ENCODE peak calls at places on chromosomes 11 and 22, in nine cellular contexts. J is uterus, Y is Peyer's patch, B is PC-9, E is upper lobe of right lung, R is thyroid gland, O is AG04450, Z is sigmoid colon, X is adrenal gland. H is an unnamed sample.

GRCh38 chr22:50340157-50340879 is 2.8 kb upstream of the PPP6R2 start:
- DNase-seq in J (no peak), Y (no peak), B (peak), E (no peak), R (no peak), O (no peak), Z (no peak), X (no peak), H (no peak)

GRCh38 chr11:30150425-30150824 is 80.4 kb upstream of the FSHB start:
- DNase-seq in J (no peak), Y (no peak), B (no peak), E (no peak), R (no peak), O (no peak), Z (no peak), X (no peak), H (no peak)

GRCh38 chr11:44269369-44270351 is 40.3 kb downstream of the ALX4 start:
- DNase-seq in J (peak), Y (peak), B (no peak), E (peak), R (no peak), O (no peak), Z (no peak), X (no peak), H (no peak)

GRCh38 chr11:87971354-87971753 is 203.9 kb downstream of the RAB38 start:
- DNase-seq in J (no peak), Y (no peak), B (no peak), E (no peak), R (no peak), O (no peak), Z (no peak), X (no peak), H (no peak)

GRCh38 chr11:2387266-2387982 is 10.3 kb downstream of the CD81 start:
- DNase-seq in J (no peak), Y (no peak), B (no peak), E (no peak), R (peak), O (no peak), Z (no peak), X (no peak), H (no peak)

GRCh38 chr11:126968915-126969314 is 31.7 kb downstream of the KIRREL3 start:
- DNase-seq in J (no peak), Y (no peak), B (no peak), E (no peak), R (no peak), O (no peak), Z (no peak), X (no peak), H (no peak)

GRCh38 chr11:37786214-37786755 is 1188.2 kb upstream of the RAG2 start:
- DNase-seq in J (no peak), Y (no peak), B (no peak), E (no peak), R (no peak), O (peak), Z (no peak), X (no peak), H (no peak)

GRCh38 chr11:98568011-98568410 is 452.7 kb upstream of the CNTN5 start:
- DNase-seq in J (no peak), Y (no peak), B (no peak), E (no peak), R (no peak), O (no peak), Z (no peak), X (no peak), H (no peak)

GRCh38 chr11:61259363-61259762 is 18.4 kb downstream of the PGA5 start:
- DNase-seq in J (no peak), Y (no peak), B (no peak), E (no peak), R (no peak), O (no peak), Z (no peak), X (no peak), H (no peak)

GRCh38 chr11:35752115-35752514 is 89.5 kb downstream of the TRIM44 start:
- DNase-seq in J (no peak), Y (no peak), B (no peak), E (no peak), R (no peak), O (no peak), Z (no peak), X (no peak), H (no peak)

GRCh38 chr11:21225860-21226259 is 556.5 kb downstream of the NELL1 start:
- DNase-seq in J (no peak), Y (no peak), B (no peak), E (no peak), R (no peak), O (no peak), Z (no peak), X (no peak), H (no peak)

GRCh38 chr11:128201006-128201405 is 386.4 kb downstream of the ETS1 start:
- DNase-seq in J (no peak), Y (no peak), B (no peak), E (no peak), R (no peak), O (no peak), Z (no peak), X (no peak), H (no peak)

GRCh38 chr22:39224550-39224949 is 20.2 kb downstream of the PDGFB start:
- DNase-seq in J (no peak), Y (no peak), B (no peak), E (no peak), R (no peak), O (no peak), Z (no peak), X (no peak), H (no peak)

GRCh38 chr11:71498091-71498490 is 29.0 kb upstream of the KRTAP5-7 start:
- DNase-seq in J (no peak), Y (no peak), B (no peak), E (no peak), R (no peak), O (no peak), Z (no peak), X (no peak), H (no peak)

GRCh38 chr11:45513806-45514340 is 151.5 kb downstream of the CHST1 start:
- DNase-seq in J (no peak), Y (no peak), B (no peak), E (no peak), R (no peak), O (no peak), Z (no peak), X (no peak), H (no peak)

GRCh38 chr11:127590319-127590718 is 589.7 kb upstream of the KIRREL3 start:
- DNase-seq in J (no peak), Y (no peak), B (no peak), E (no peak), R (no peak), O (no peak), Z (no peak), X (no peak), H (no peak)

GRCh38 chr11:351411-351810 is 17.9 kb upstream of the B4GALNT4 start:
- DNase-seq in J (peak), Y (peak), B (no peak), E (no peak), R (no peak), O (no peak), Z (no peak), X (no peak), H (no peak)

GRCh38 chr11:48019597-48019996 is 39.2 kb downstream of the PTPRJ start:
- DNase-seq in J (no peak), Y (no peak), B (no peak), E (no peak), R (no peak), O (no peak), Z (no peak), X (no peak), H (no peak)

GRCh38 chr11:134377876-134378275 is 34.2 kb downstream of the B3GAT1 start:
- DNase-seq in J (no peak), Y (no peak), B (no peak), E (no peak), R (no peak), O (no peak), Z (no peak), X (no peak), H (no peak)

GRCh38 chr11:117185739-117186430 is 7.3 kb downstream of the SIDT2 start:
- DNase-seq in J (no peak), Y (peak), B (no peak), E (no peak), R (no peak), O (no peak), Z (peak), X (no peak), H (no peak)

GRCh38 chr11:83671295-83671694 is 385.1 kb upstream of the CCDC90B start:
- DNase-seq in J (no peak), Y (no peak), B (no peak), E (no peak), R (no peak), O (no peak), Z (no peak), X (no peak), H (no peak)

GRCh38 chr11:114124601-114125144 is 65.2 kb downstream of the ZBTB16 start:
- DNase-seq in J (no peak), Y (no peak), B (no peak), E (no peak), R (no peak), O (no peak), Z (no peak), X (no peak), H (no peak)

GRCh38 chr11:130156108-130157022 is 3.2 kb upstream of the ST14 start:
- DNase-seq in J (no peak), Y (no peak), B (peak), E (peak), R (no peak), O (no peak), Z (no peak), X (no peak), H (no peak)

GRCh38 chr22:28072066-28072465 is 153.0 kb upstream of the PITPNB start:
- DNase-seq in J (no peak), Y (no peak), B (no peak), E (no peak), R (no peak), O (no peak), Z (no peak), X (no peak), H (no peak)

GRCh38 chr11:46673713-46674462 is 26.5 kb downstream of the ARHGAP1 start:
- DNase-seq in J (no peak), Y (no peak), B (no peak), E (peak), R (peak), O (no peak), Z (peak), X (peak), H (no peak)
- H3K27ac ChIP-seq in J (peak), Y (no peak), B (no peak), E (peak), R (peak), O (no peak), Z (peak), X (peak), H (peak)

GRCh38 chr11:16812274-16812673 is 73.8 kb downstream of the C11orf58 start:
- DNase-seq in J (no peak), Y (no peak), B (no peak), E (no peak), R (peak), O (no peak), Z (peak), X (no peak), H (no peak)
- H3K27ac ChIP-seq in J (no peak), Y (no peak), B (no peak), E (no peak), R (peak), O (no peak), Z (no peak), X (no peak), H (no peak)

GRCh38 chr11:12864316-12865156 is 144.6 kb upstream of the RASSF10 start:
- DNase-seq in J (no peak), Y (no peak), B (peak), E (no peak), R (no peak), O (peak), Z (no peak), X (no peak), H (no peak)
- H3K27ac ChIP-seq in J (peak), Y (no peak), B (no peak), E (no peak), R (no peak), O (peak), Z (peak), X (no peak), H (no peak)

GRCh38 chr11:121587182-121587581 is 134.4 kb upstream of the SORL1-AS1 start:
- DNase-seq in J (no peak), Y (peak), B (no peak), E (no peak), R (no peak), O (no peak), Z (no peak), X (no peak), H (no peak)
- H3K27ac ChIP-seq in J (no peak), Y (peak), B (no peak), E (no peak), R (no peak), O (no peak), Z (no peak), X (no peak), H (no peak)